ENCODE peak calls at places on chromosomes 4 and X, in five cellular contexts. P is body of pancreas, L is uterus, O is endodermal cell, X is Peyer's patch. B is an unnamed sample. For H3K27me3, the result is how much of the 10 kb centered on the place peaks cover.

GRCh38 chr4:47195706-47196105 is 164.3 kb downstream of the GABRB1 start:
- DNase-seq in X (no peak), O (no peak), L (no peak), P (no peak), B (no peak)

GRCh38 chr4:106245176-106245575 is 70.8 kb downstream of the TBCK start:
- DNase-seq in X (no peak), P (no peak), L (no peak), O (no peak), B (no peak)

GRCh38 chr4:38237139-38237538 is 276.9 kb downstream of the PTTG2 start:
- DNase-seq in L (no peak), X (no peak), P (peak), O (no peak), B (no peak)

GRCh38 chrX:19382500-19383145 is 38.9 kb downstream of the PDHA1 start:
- DNase-seq in O (peak), X (peak), P (peak), L (no peak), B (peak)

GRCh38 chr4:112857461-112857860 is 192.0 kb upstream of the ANK2 start:
- DNase-seq in L (peak), O (no peak), X (no peak), P (peak), B (no peak)

GRCh38 chr4:145887241-145887964 is 51.2 kb downstream of the ZNF827 start:
- DNase-seq in O (peak), X (no peak), P (no peak), L (peak), B (peak)

GRCh38 chr4:186624951-186625350 is 69.6 kb upstream of the MTNR1A start:
- DNase-seq in O (no peak), L (no peak), P (no peak), X (no peak), B (no peak)

GRCh38 chr4:82403725-82404124 is 26.5 kb downstream of the HNRNPDL start:
- DNase-seq in O (no peak), X (no peak), L (no peak), P (no peak), B (no peak)

GRCh38 chrX:48956728-48957414 is 536 bp downstream of the OTUD5 start:
- DNase-seq in X (no peak), L (no peak), O (no peak), P (peak), B (peak)

GRCh38 chr4:149296084-149296483 is 519.6 kb downstream of the IQCM start:
- DNase-seq in L (no peak), P (no peak), O (no peak), X (no peak), B (no peak)

GRCh38 chr4:186787536-186787935 is 63.9 kb upstream of the FAT1 start:
- DNase-seq in L (no peak), P (no peak), O (no peak), X (no peak), B (no peak)

GRCh38 chr4:76377922-76378321 is 43.0 kb downstream of the CCDC158 start:
- DNase-seq in L (no peak), O (peak), P (peak), X (peak), B (no peak)

GRCh38 chr4:948101-948935 is 16.1 kb downstream of the TMEM175 start:
- DNase-seq in X (no peak), P (peak), L (peak), O (peak), B (no peak)

GRCh38 chr4:8314691-8315255 is 45.2 kb downstream of the HTRA3 start:
- DNase-seq in L (peak), O (peak), P (peak), X (peak), B (no peak)

GRCh38 chr4:8316911-8317351 is 47.4 kb downstream of the HTRA3 start:
- DNase-seq in L (no peak), O (no peak), P (no peak), X (peak), B (no peak)

GRCh38 chr4:8316251-8316771 is 46.8 kb downstream of the HTRA3 start:
- DNase-seq in P (no peak), X (peak), O (no peak), L (no peak), B (no peak)

GRCh38 chr4:8317474-8317873 is 47.9 kb downstream of the HTRA3 start:
- DNase-seq in X (no peak), P (no peak), O (no peak), L (no peak), B (no peak)

GRCh38 chr4:8315343-8316250 is 46.0 kb downstream of the HTRA3 start:
- DNase-seq in O (peak), P (peak), X (peak), L (peak), B (no peak)
- H3K4me3 ChIP-seq in O (no peak), P (no peak), X (no peak), L (no peak), B (no peak)

GRCh38 chr4:127558088-127558487 is 74.7 kb upstream of the INTU start:
- DNase-seq in X (no peak), P (no peak), L (no peak), O (no peak), B (no peak)

GRCh38 chr4:127549521-127549920 is 83.2 kb upstream of the INTU start:
- DNase-seq in X (no peak), O (no peak), P (no peak), L (no peak), B (no peak)

GRCh38 chr4:127558489-127559407 is 74.0 kb upstream of the INTU start:
- DNase-seq in P (no peak), L (no peak), O (no peak), X (no peak), B (no peak)

GRCh38 chr4:127559981-127560380 is 72.8 kb upstream of the INTU start:
- DNase-seq in O (no peak), P (no peak), L (no peak), X (no peak), B (no peak)

DNA sequence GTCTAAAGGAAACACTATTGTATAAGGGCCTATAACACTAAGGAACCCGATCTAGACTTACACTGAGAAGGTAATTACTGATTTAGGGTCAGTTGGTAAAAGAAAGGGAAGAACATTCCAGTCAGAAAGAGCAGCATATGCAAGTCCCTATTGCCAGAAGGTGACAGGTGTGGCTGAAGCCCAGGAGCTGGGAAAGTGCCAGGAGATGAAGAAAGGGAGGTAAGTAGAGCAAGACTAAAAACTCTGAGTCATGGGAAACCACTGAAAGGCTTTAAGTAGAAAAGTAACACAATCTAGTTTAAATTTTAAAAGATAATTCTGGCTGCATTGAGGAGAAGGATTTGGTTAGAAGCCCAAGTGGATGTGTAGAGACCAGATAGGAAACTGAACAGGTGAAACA is 77.7 kb upstream of the INTU start:
- DNase-seq in L (no peak), X (no peak), P (no peak), O (no peak), B (no peak)
- H3K27me3 ChIP-seq in L (under half), X (under half), P (under half), O (under half), B (under half)

DNA sequence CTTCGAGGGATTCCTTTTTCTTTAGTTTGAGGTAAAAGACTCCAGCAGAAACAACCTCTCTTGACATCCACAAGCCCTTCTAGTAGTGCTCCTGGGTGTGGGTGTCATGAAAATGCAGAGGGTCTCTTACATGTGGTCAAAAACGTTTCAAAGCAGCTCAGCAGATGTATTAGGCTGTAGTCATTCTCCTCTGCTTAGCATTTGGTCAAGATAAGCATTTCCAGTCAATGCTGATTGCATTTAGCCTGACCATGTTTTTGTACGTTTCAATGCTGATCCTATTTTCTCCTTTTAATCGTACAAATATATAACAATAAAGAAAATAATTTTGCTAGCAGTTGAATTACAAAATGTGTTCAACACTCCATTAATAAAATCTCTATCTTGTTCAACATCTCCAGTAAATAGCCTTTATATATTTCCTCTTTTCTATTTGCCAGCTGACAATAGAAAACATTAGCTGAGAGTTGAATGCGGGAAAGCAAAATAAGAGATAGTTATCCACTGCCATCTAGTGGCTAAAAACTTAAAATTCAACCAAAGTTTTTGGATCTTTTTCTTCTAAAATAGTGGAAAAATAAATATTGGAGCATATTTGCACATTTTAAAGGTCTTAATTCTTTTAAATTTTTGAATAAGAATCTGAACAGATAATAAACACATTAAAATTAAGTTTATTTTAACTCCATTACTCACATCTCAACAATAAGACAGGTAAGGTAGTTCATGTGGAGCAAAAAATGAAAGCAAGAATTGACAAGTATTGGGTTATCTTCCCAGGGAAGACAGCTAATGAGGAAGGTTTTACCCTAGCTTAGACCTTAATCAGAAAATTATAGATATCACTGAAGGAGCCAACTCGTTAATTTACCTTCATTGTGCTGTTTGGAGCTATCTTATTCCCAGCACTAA is 15.2 kb upstream of the PACRGL start:
- DNase-seq in X (no peak), P (no peak), L (no peak), O (no peak), B (no peak)
- TF ChIP-seq CTCF in X (peak), P (peak), L (peak), O (peak), B (peak)

GRCh38 chr4:61245321-61245720 is 45.2 kb downstream of the ADGRL3 start:
- DNase-seq in O (no peak), P (no peak), X (no peak), L (no peak), B (no peak)

GRCh38 chr4:61246003-61246402 is 45.9 kb downstream of the ADGRL3 start:
- DNase-seq in L (no peak), X (no peak), O (no peak), P (no peak), B (no peak)

GRCh38 chr4:61254406-61254805 is 54.3 kb downstream of the ADGRL3 start:
- DNase-seq in O (no peak), L (no peak), P (no peak), X (no peak), B (no peak)

GRCh38 chr4:61243962-61244361 is 43.8 kb downstream of the ADGRL3 start:
- DNase-seq in X (no peak), L (no peak), P (no peak), O (no peak), B (no peak)

DNA sequence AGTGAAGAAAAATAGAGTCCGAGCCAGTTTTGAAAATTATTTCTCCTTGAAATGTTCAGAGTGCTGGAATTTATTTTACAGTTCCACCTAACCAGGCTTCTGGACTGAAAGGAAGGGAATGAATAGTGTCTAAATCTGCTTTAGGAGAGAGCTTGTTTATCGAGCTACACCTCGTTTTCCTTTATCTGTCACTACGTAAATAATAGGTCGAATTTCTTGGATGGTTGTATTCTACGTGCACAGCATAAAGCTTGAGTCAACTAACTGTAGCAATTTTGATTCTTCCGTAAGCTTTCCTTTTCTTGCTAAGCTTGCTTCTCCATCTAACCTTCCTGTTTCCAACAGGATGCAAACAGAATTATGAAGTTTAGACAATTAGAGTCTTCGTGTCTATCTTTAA is 48.6 kb downstream of the ADGRL3 start:
- DNase-seq in O (no peak), X (no peak), L (no peak), P (no peak), B (no peak)
- H3K4me3 ChIP-seq in O (no peak), X (no peak), L (no peak), P (no peak), B (no peak)

GRCh38 chrX:154096140-154097002 is 1.1 kb downstream of the MECP2 start:
- DNase-seq in X (no peak), O (no peak), P (no peak), L (peak), B (peak)
- H3K27me3 ChIP-seq in X (under half), O (under half), P (under half), L (under half), B (under half)

GRCh38 chr4:146960634-146961033 is 15.0 kb upstream of the TTC29 start:
- DNase-seq in X (no peak), O (no peak), L (no peak), P (no peak), B (no peak)

GRCh38 chr4:146957252-146957651 is 11.6 kb upstream of the TTC29 start:
- DNase-seq in P (no peak), O (no peak), L (no peak), X (no peak), B (no peak)

GRCh38 chr4:146959692-146960091 is 14.0 kb upstream of the TTC29 start:
- DNase-seq in L (no peak), P (no peak), X (no peak), O (no peak), B (no peak)
- TF ChIP-seq CTCF in L (no peak), P (no peak), X (no peak), O (no peak), B (no peak)

GRCh38 chr4:15188581-15189539 is 186.6 kb downstream of the CPEB2 start:
- DNase-seq in L (no peak), X (no peak), P (no peak), O (no peak), B (no peak)
- H3K4me3 ChIP-seq in L (no peak), X (no peak), P (no peak), O (no peak), B (no peak)

GRCh38 chrX:69361286-69361926 is 142.7 kb upstream of the NALF2 start:
- DNase-seq in P (no peak), O (no peak), L (no peak), X (no peak), B (no peak)
- H3K27me3 ChIP-seq in P (under half), O (under half), L (under half), X (under half), B (under half)

GRCh38 chr4:142883433-142883832 is 37.3 kb upstream of the INPP4B start:
- DNase-seq in O (peak), P (no peak), L (no peak), X (no peak), B (no peak)
- TF ChIP-seq CTCF in O (peak), P (peak), L (peak), X (peak), B (peak)

GRCh38 chrX:23784487-23785301 is 1.7 kb downstream of the SAT1 start:
- DNase-seq in P (no peak), X (no peak), O (no peak), L (peak), B (no peak)
- H3K4me3 ChIP-seq in P (no peak), X (peak), O (peak), L (peak), B (peak)